ENCODE peak calls at places on chromosomes 11 and 22, in eight cellular contexts. F is HepG2; O is Calu3; B is B cell; Y is CD4-positive, alpha-beta T cell; N is endodermal cell; S is endothelial cell; M is GM12878. U is an unnamed sample.

GRCh38 chr22:24437820-24438328 is 10.5 kb downstream of the ADORA2A start:
- DNase-seq in F (no peak), O (no peak), B (peak), Y (no peak), N (peak), S (no peak), M (peak), U (no peak)

GRCh38 chr11:65423516-65424199 is 1.1 kb downstream of the NEAT1 start:
- DNase-seq in F (no peak), O (no peak), B (peak), Y (peak), N (peak), S (no peak), M (no peak), U (no peak)

GRCh38 chr11:21460082-21460481 is 732.8 kb upstream of the ANO5 start:
- DNase-seq in F (no peak), O (no peak), B (no peak), Y (no peak), N (no peak), S (no peak), M (no peak), U (no peak)

GRCh38 chr11:132373405-132374141 is 1003.2 kb downstream of the NTM start:
- DNase-seq in F (no peak), O (no peak), B (no peak), Y (no peak), N (no peak), S (no peak), M (no peak), U (no peak)

GRCh38 chr11:110782616-110783015 is 70.4 kb upstream of the ARHGAP20 start:
- DNase-seq in F (no peak), O (no peak), B (no peak), Y (no peak), N (no peak), S (no peak), M (no peak), U (no peak)

GRCh38 chr11:74443071-74443864 is 24.1 kb downstream of the KCNE3 start:
- DNase-seq in F (peak), O (peak), B (no peak), Y (no peak), N (peak), S (no peak), M (no peak), U (no peak)

GRCh38 chr11:8719260-8720190 is 36.9 kb downstream of the RPL27A start:
- DNase-seq in F (peak), O (peak), B (no peak), Y (no peak), N (no peak), S (no peak), M (no peak), U (no peak)

GRCh38 chr11:73072935-73073481 is 69.1 kb downstream of the FCHSD2 start:
- DNase-seq in F (no peak), O (peak), B (no peak), Y (no peak), N (no peak), S (no peak), M (peak), U (no peak)

GRCh38 chr11:11979487-11980117 is 28.8 kb downstream of the DKK3 start:
- DNase-seq in F (no peak), O (peak), B (no peak), Y (no peak), N (peak), S (no peak), M (no peak), U (no peak)

GRCh38 chr11:19903620-19904069 is 191.0 kb downstream of the NAV2 start:
- DNase-seq in F (peak), O (peak), B (no peak), Y (no peak), N (peak), S (peak), M (peak), U (peak)

GRCh38 chr22:21951931-21952465 is 650 bp downstream of the PPM1F start:
- DNase-seq in F (no peak), O (peak), B (peak), Y (no peak), N (peak), S (peak), M (no peak), U (peak)

GRCh38 chr11:27350503-27350902 is 12.5 kb downstream of the CCDC34 start:
- DNase-seq in F (no peak), O (no peak), B (no peak), Y (no peak), N (no peak), S (no peak), M (no peak), U (no peak)

GRCh38 chr11:110710520-110711381 is 1.5 kb downstream of the ARHGAP20 start:
- DNase-seq in F (peak), O (no peak), B (no peak), Y (no peak), N (peak), S (peak), M (no peak), U (peak)

GRCh38 chr22:45505991-45506743 is 3.5 kb downstream of the FBLN1 start:
- DNase-seq in F (no peak), O (no peak), B (no peak), Y (no peak), N (peak), S (no peak), M (no peak), U (no peak)

GRCh38 chr11:8369592-8370205 is 106.0 kb upstream of the LMO1 start:
- DNase-seq in F (no peak), O (no peak), B (no peak), Y (peak), N (peak), S (no peak), M (no peak), U (no peak)

GRCh38 chr11:10807629-10808552 is 835 bp downstream of the EIF4G2 start:
- DNase-seq in F (peak), O (peak), B (peak), Y (peak), N (peak), S (peak), M (no peak), U (peak)

GRCh38 chr11:122998727-122999370 is 17.2 kb upstream of the BSX start:
- DNase-seq in F (no peak), O (no peak), B (no peak), Y (no peak), N (no peak), S (no peak), M (no peak), U (no peak)

GRCh38 chr11:62221498-62221897 is 13.0 kb downstream of the SCGB2A1 start:
- DNase-seq in F (no peak), O (no peak), B (no peak), Y (no peak), N (no peak), S (no peak), M (no peak), U (no peak)

GRCh38 chr11:62223095-62223494 is 14.6 kb downstream of the SCGB2A1 start:
- DNase-seq in F (no peak), O (no peak), B (no peak), Y (no peak), N (no peak), S (no peak), M (no peak), U (no peak)

GRCh38 chr11:62217191-62217748 is 8.8 kb downstream of the SCGB2A1 start:
- DNase-seq in F (peak), O (peak), B (no peak), Y (no peak), N (no peak), S (no peak), M (no peak), U (no peak)
- TF ChIP-seq CTCF in F (peak), O (peak), B (no peak), Y (no peak), N (peak), S (peak), M (peak), U (peak)

GRCh38 chr11:57001674-57002401 is 13.1 kb downstream of the OR5AK2 start:
- DNase-seq in F (no peak), O (no peak), B (no peak), Y (no peak), N (no peak), S (no peak), M (no peak), U (no peak)
- TF ChIP-seq CTCF in F (no peak), O (no peak), B (peak), Y (no peak), N (peak), S (peak), M (peak), U (peak)

GRCh38 chr11:130782361-130783221 is 133.7 kb downstream of the SNX19 start:
- DNase-seq in F (no peak), O (no peak), B (no peak), Y (no peak), N (peak), S (no peak), M (no peak), U (no peak)
- TF ChIP-seq CTCF in F (no peak), O (no peak), B (no peak), Y (no peak), N (no peak), S (no peak), M (no peak), U (no peak)

GRCh38 chr11:119985551-119985950 is 152.4 kb downstream of the TRIM29 start:
- DNase-seq in F (no peak), O (no peak), B (no peak), Y (no peak), N (no peak), S (no peak), M (no peak), U (no peak)

GRCh38 chr11:119982517-119983239 is 155.2 kb downstream of the TRIM29 start:
- DNase-seq in F (no peak), O (no peak), B (no peak), Y (no peak), N (no peak), S (no peak), M (no peak), U (no peak)

GRCh38 chr11:119980431-119980830 is 157.5 kb downstream of the TRIM29 start:
- DNase-seq in F (no peak), O (no peak), B (no peak), Y (no peak), N (no peak), S (no peak), M (no peak), U (no peak)

GRCh38 chr11:119983816-119984215 is 154.1 kb downstream of the TRIM29 start:
- DNase-seq in F (no peak), O (no peak), B (no peak), Y (no peak), N (no peak), S (no peak), M (no peak), U (no peak)

GRCh38 chr11:119983240-119983732 is 154.6 kb downstream of the TRIM29 start:
- DNase-seq in F (no peak), O (no peak), B (no peak), Y (no peak), N (peak), S (no peak), M (no peak), U (no peak)
- TF ChIP-seq CTCF in F (no peak), O (no peak), B (no peak), Y (no peak), N (peak), S (no peak), M (peak), U (no peak)

DNA sequence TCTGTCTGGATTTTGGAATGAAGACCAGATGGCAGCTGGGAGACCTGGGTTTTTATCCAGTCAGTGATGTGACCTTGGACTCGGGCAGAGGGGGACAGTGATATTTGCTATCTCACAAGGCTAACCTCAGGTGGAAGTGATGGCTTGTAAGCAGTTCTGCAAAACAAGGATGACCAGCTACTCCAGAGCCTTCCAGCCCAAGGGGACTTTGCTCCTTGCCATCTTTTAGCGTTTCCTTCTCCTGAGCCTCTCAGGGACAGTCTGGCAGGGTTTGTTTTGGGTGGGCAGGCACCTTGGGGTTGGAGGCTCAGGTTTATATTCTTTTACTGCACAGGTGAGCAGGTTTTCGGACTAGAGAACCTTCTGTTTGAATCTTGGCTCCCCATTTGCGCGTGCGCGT is 9.5 kb upstream of the OSBP2 start:
- DNase-seq in F (no peak), O (no peak), B (no peak), Y (no peak), N (no peak), S (no peak), M (no peak), U (no peak)
- TF ChIP-seq CTCF in F (no peak), O (no peak), B (no peak), Y (no peak), N (no peak), S (no peak), M (no peak), U (no peak)

DNA sequence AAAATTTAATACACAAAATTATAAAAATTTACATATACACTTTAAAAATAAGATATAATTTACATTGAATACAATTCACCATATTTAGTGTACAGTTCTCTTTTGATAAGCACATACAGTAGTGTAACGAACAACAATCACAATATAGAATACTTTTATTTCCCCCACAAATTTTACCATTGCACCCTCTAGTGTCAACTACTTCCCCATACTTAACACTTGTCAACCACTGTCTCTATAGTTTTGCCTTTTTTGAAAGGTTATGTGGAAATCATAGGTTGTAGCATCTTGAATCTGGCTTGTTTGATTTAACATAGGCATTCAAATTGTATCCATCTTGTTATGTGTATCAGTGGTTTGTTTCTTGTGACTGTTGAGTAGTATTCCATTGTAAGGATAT is 21.3 kb upstream of the PANX1 start:
- DNase-seq in F (no peak), O (no peak), B (no peak), Y (no peak), N (no peak), S (no peak), M (no peak), U (no peak)
- TF ChIP-seq CTCF in F (no peak), O (no peak), B (no peak), Y (no peak), N (peak), S (no peak), M (no peak), U (no peak)

U was measured in neural crest cell.